ENCODE peak calls at places on chromosomes 2 and 18, in five cellular contexts. One of them, this sample, is unnamed.

GRCh38 chr2:70779911-70780580 is 10.4 kb downstream of the FIGLA start:
- DNase-seq in mesenchymal stem cell: no peak
- DNase-seq in H1: no peak
- DNase-seq in IMR-90: no peak
- DNase-seq in neuronal stem cell: no peak
- DNase-seq in this sample: no peak

GRCh38 chr2:18268400-18268799 is 292.1 kb downstream of the RDH14 start:
- DNase-seq in mesenchymal stem cell: no peak
- DNase-seq in H1: no peak
- DNase-seq in IMR-90: peak; percentile 18
- DNase-seq in neuronal stem cell: no peak
- DNase-seq in this sample: no peak

GRCh38 chr2:69047625-69048145 is 34.7 kb downstream of the ANTXR1 start:
- DNase-seq in mesenchymal stem cell: no peak
- DNase-seq in H1: no peak
- DNase-seq in IMR-90: no peak
- DNase-seq in neuronal stem cell: no peak
- DNase-seq in this sample: no peak

GRCh38 chr18:79680891-79681339 is 1.3 kb downstream of the CTDP1 start:
- DNase-seq in mesenchymal stem cell: no peak
- DNase-seq in H1: no peak
- DNase-seq in IMR-90: no peak
- DNase-seq in neuronal stem cell: no peak
- DNase-seq in this sample: no peak

GRCh38 chr2:73076701-73077423 is 5.3 kb upstream of the SFXN5 start:
- DNase-seq in mesenchymal stem cell: no peak
- DNase-seq in H1: no peak
- DNase-seq in IMR-90: no peak
- DNase-seq in neuronal stem cell: no peak
- DNase-seq in this sample: no peak

GRCh38 chr18:79950440-79951341 is 762 bp downstream of the SLC66A2 start:
- DNase-seq in mesenchymal stem cell: peak; percentile 43
- DNase-seq in H1: no peak
- DNase-seq in IMR-90: peak; percentile 12
- DNase-seq in neuronal stem cell: no peak
- DNase-seq in this sample: peak; percentile 43

GRCh38 chr2:12490641-12491040 is 226.1 kb upstream of the TRIB2 start:
- DNase-seq in mesenchymal stem cell: no peak
- DNase-seq in H1: no peak
- DNase-seq in IMR-90: no peak
- DNase-seq in neuronal stem cell: no peak
- DNase-seq in this sample: no peak

GRCh38 chr2:102063360-102063947 is 71.7 kb downstream of the IL1R2 start:
- DNase-seq in mesenchymal stem cell: peak; percentile 80
- DNase-seq in H1: no peak
- DNase-seq in IMR-90: peak; percentile 51
- DNase-seq in neuronal stem cell: no peak
- DNase-seq in this sample: peak; percentile 92

GRCh38 chr2:236085211-236085610 is 83.0 kb downstream of the GBX2 start:
- DNase-seq in mesenchymal stem cell: no peak
- DNase-seq in H1: no peak
- DNase-seq in IMR-90: no peak
- DNase-seq in neuronal stem cell: no peak
- DNase-seq in this sample: no peak

GRCh38 chr2:70851704-70852103 is 16.1 kb upstream of the CD207 start:
- DNase-seq in mesenchymal stem cell: no peak
- DNase-seq in H1: no peak
- DNase-seq in IMR-90: no peak
- DNase-seq in neuronal stem cell: no peak
- DNase-seq in this sample: no peak

GRCh38 chr18:50624981-50625380 is 65.1 kb downstream of the MAPK4 start:
- DNase-seq in mesenchymal stem cell: no peak
- DNase-seq in H1: no peak
- DNase-seq in IMR-90: no peak
- DNase-seq in neuronal stem cell: no peak
- DNase-seq in this sample: no peak

GRCh38 chr2:240383871-240384700 is 51.4 kb upstream of the GPC1 start:
- DNase-seq in mesenchymal stem cell: no peak
- DNase-seq in H1: no peak
- DNase-seq in IMR-90: no peak
- DNase-seq in neuronal stem cell: no peak
- DNase-seq in this sample: peak; percentile 93

GRCh38 chr2:200184748-200185574 is 121.5 kb upstream of the SPATS2L start:
- DNase-seq in mesenchymal stem cell: no peak
- DNase-seq in H1: no peak
- DNase-seq in IMR-90: no peak
- DNase-seq in neuronal stem cell: no peak
- DNase-seq in this sample: no peak

DNA sequence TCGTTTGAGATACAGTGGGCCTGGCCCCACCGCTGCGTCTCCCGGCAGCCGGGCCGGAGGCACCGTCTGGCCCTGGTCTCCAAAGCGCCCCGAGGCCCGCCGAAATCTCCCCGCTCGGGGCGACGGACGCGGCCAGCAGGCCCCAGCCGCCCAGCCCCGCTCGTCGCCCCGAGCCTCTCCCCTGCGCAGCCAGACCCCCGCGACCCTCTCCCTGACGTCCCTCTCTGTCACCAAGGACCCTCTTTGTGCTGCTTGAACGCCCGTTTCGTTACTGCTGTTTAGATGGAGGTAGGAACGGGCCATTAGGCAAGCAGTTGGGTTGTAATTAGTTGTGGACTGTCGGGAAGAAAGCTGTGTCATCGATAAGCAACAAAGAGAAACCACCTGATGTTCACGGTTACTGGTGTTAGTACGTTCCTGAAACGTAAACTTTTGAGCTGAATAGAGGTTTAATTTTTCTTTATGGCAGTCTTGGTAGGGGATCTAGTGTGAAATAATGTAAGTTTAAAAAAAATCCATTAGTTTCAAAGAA is 718 bp downstream of the UBXN4 start:
- DNase-seq in mesenchymal stem cell: peak; percentile 80
- DNase-seq in H1: no peak
- DNase-seq in IMR-90: peak; percentile 64
- DNase-seq in neuronal stem cell: peak; percentile 48
- DNase-seq in this sample: peak; percentile 69
- H4K91ac ChIP-seq in mesenchymal stem cell: peak overlapping the region; percentile 5
- H4K91ac ChIP-seq in H1: no peak overlapping the region
- H4K91ac ChIP-seq in IMR-90: peak overlapping the region; percentile 86
- H4K91ac ChIP-seq in neuronal stem cell: peak overlapping the region; percentile 53
- H4K91ac ChIP-seq in this sample: peak overlapping the region; percentile 90

DNA sequence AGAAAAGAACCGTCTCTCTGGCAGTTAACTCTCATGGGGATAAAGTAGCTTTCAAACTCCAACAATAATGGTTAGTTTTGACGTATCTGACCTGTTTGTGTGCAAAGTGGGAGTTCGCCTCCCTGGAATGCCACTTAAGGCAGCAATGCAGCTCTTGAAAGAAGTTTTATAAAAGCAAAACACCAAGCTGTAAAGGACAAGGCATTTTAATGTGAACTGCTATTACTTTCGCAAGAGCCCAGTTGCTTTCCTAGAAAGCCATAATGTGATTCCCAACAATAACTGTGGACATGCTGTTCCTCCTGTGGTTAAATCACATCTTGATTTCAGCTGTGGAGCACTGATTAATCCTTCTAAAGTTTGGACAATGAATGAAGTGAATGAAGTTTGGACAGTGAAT is 303.7 kb downstream of the PTPRM start:
- DNase-seq in mesenchymal stem cell: peak; percentile 46
- DNase-seq in H1: no peak
- DNase-seq in IMR-90: peak; percentile 14
- DNase-seq in neuronal stem cell: no peak
- DNase-seq in this sample: no peak
- H3K4me3 ChIP-seq in mesenchymal stem cell: no peak overlapping the region
- H3K4me3 ChIP-seq in H1: no peak overlapping the region
- H3K4me3 ChIP-seq in IMR-90: no peak overlapping the region
- H3K4me3 ChIP-seq in neuronal stem cell: no peak overlapping the region
- H3K4me3 ChIP-seq in this sample: no peak overlapping the region

DNA sequence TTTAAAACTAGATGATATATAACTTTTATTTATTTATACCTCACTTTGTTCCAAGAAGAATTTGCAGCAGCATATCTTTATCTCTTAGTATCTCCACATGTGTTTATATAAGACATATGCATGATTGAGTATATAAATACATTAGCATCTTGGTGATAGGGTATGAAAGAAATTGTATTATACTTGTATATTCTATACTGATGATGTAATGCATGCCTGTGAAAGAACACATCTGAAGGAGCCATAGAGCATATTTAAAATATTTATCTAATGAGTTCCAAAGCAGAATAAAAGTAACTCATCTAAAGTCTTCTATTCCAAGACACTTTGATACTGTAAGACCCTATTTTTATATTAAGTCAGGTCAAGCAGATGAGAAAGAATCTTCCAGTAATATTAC is 76.9 kb downstream of the DTNB start:
- DNase-seq in mesenchymal stem cell: no peak
- DNase-seq in H1: no peak
- DNase-seq in IMR-90: peak; percentile 79
- DNase-seq in neuronal stem cell: no peak
- DNase-seq in this sample: no peak
- H4K91ac ChIP-seq in mesenchymal stem cell: no peak overlapping the region
- H4K91ac ChIP-seq in H1: no peak overlapping the region
- H4K91ac ChIP-seq in IMR-90: no peak overlapping the region
- H4K91ac ChIP-seq in neuronal stem cell: no peak overlapping the region
- H4K91ac ChIP-seq in this sample: no peak overlapping the region

GRCh38 chr2:232626584-232626983 is 6.8 kb upstream of the EFHD1 start:
- DNase-seq in mesenchymal stem cell: no peak
- DNase-seq in H1: no peak
- DNase-seq in IMR-90: no peak
- DNase-seq in neuronal stem cell: no peak
- DNase-seq in this sample: no peak
- H3K4me3 ChIP-seq in mesenchymal stem cell: no peak overlapping the region
- H3K4me3 ChIP-seq in H1: no peak overlapping the region
- H3K4me3 ChIP-seq in IMR-90: no peak overlapping the region
- H3K4me3 ChIP-seq in neuronal stem cell: no peak overlapping the region
- H3K4me3 ChIP-seq in this sample: no peak overlapping the region

DNA sequence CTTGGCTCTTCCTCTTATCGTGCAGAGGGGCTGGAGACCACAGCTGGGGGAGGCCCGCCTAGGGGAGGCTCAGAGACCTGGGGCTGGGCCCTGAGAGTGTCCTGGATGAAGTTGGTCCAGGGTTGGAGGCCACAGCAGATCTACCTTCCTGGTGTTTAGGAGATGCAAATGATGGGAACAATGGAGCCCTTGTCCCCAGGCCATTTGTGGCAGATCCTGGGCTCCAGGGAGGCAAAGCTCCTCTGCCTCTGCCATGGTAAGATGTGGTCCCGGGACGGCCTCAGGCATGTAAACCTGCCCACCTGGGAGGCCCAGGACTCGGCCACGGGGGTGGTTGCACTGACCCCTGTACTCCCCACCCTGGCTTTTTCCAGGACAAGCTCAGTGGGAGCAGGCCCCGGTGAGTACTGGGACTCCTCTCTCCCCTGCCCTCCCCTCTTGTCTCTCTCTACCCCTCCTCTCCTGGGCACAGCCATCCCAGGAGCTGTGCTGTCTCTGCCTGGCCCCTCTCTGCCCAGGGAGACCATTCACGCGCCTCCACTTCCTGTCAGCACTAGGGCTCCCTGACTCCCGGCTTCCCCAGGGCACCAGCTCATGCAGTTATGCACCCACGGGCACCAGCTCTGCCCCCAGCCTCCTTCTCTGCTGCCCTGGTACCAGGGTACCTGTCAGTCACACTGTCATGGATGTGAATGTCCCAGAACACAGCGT is 10.9 kb downstream of the SH2D6 start:
- DNase-seq in mesenchymal stem cell: no peak
- DNase-seq in H1: no peak
- DNase-seq in IMR-90: no peak
- DNase-seq in neuronal stem cell: no peak
- DNase-seq in this sample: no peak
- H4K91ac ChIP-seq in mesenchymal stem cell: peak overlapping the region; percentile 79
- H4K91ac ChIP-seq in H1: peak overlapping the region; percentile 9
- H4K91ac ChIP-seq in IMR-90: peak overlapping the region; percentile 48
- H4K91ac ChIP-seq in neuronal stem cell: no peak overlapping the region
- H4K91ac ChIP-seq in this sample: no peak overlapping the region

This sample was measured in trophoblast cell.